ENCODE peak calls at places on chromosomes 1 and 21, in eight cellular contexts. J, L, M, Z, U, T, I and V are unnamed samples.

GRCh38 chr1:226784081-226785049 is 45.3 kb upstream of the ITPKB start:
- DNase-seq in J (no peak), L (no peak), M (no peak), Z (no peak), U (peak), T (no peak), I (no peak), V (peak)

GRCh38 chr1:203306089-203306969 is 1.0 kb downstream of the BTG2 start:
- DNase-seq in J (peak), L (no peak), M (peak), Z (peak), U (peak), T (peak), I (no peak), V (peak)

GRCh38 chr1:159653201-159653600 is 61.2 kb downstream of the CRP start:
- DNase-seq in J (no peak), L (no peak), M (no peak), Z (peak), U (no peak), T (no peak), I (no peak), V (no peak)

GRCh38 chr1:50719126-50719525 is 240.9 kb downstream of the FAF1 start:
- DNase-seq in J (no peak), L (no peak), M (no peak), Z (no peak), U (no peak), T (no peak), I (no peak), V (no peak)

GRCh38 chr21:45132841-45133573 is 58.6 kb downstream of the ADARB1 start:
- DNase-seq in J (no peak), L (no peak), M (no peak), Z (no peak), U (no peak), T (no peak), I (no peak), V (peak)

GRCh38 chr1:39954261-39954869 is 580 bp upstream of the MFSD2A start:
- DNase-seq in J (no peak), L (no peak), M (no peak), Z (no peak), U (no peak), T (no peak), I (no peak), V (no peak)

GRCh38 chr1:235734335-235734734 is 84.8 kb upstream of the GNG4 start:
- DNase-seq in J (no peak), L (no peak), M (no peak), Z (no peak), U (no peak), T (no peak), I (no peak), V (no peak)

GRCh38 chr1:63713627-63714481 is 60.0 kb upstream of the ROR1 start:
- DNase-seq in J (no peak), L (no peak), M (no peak), Z (peak), U (no peak), T (no peak), I (no peak), V (no peak)

GRCh38 chr1:243944429-243945160 is 94.6 kb upstream of the AKT3 start:
- DNase-seq in J (no peak), L (no peak), M (no peak), Z (no peak), U (no peak), T (no peak), I (no peak), V (no peak)

GRCh38 chr1:239058190-239058589 is 328.2 kb upstream of the CHRM3 start:
- DNase-seq in J (no peak), L (no peak), M (no peak), Z (no peak), U (no peak), T (no peak), I (no peak), V (no peak)

GRCh38 chr1:53430256-53430655 is 28.9 kb upstream of the DMRTB1 start:
- DNase-seq in J (no peak), L (no peak), M (no peak), Z (no peak), U (no peak), T (no peak), I (no peak), V (no peak)

GRCh38 chr1:167617100-167617949 is 12.7 kb upstream of the RCSD1 start:
- DNase-seq in J (no peak), L (no peak), M (no peak), Z (no peak), U (no peak), T (no peak), I (no peak), V (no peak)

GRCh38 chr1:62832276-62832675 is 48.3 kb downstream of the ATG4C start:
- DNase-seq in J (no peak), L (no peak), M (no peak), Z (no peak), U (no peak), T (no peak), I (no peak), V (peak)

GRCh38 chr21:34835526-34835925 is 166.7 kb downstream of the CLIC6 start:
- DNase-seq in J (no peak), L (no peak), M (no peak), Z (no peak), U (no peak), T (no peak), I (no peak), V (no peak)

GRCh38 chr1:204065174-204065985 is 7.5 kb upstream of the SOX13 start:
- DNase-seq in J (no peak), L (no peak), M (no peak), Z (no peak), U (no peak), T (no peak), I (no peak), V (peak)

GRCh38 chr1:65769621-65770020 is 23.1 kb upstream of the PDE4B start:
- DNase-seq in J (no peak), L (no peak), M (no peak), Z (peak), U (no peak), T (no peak), I (no peak), V (no peak)